ENCODE peak calls at places on chromosomes 13 and 19, in seven cellular contexts. One of them, this sample, is unnamed. For H3K36me3, the result is how much of the 10 kb centered on the place peaks cover.

GRCh38 chr13:107883561-107884175 is 331.7 kb downstream of the LIG4 start:
- DNase-seq in ascending aorta: no peak
- DNase-seq in uterus: no peak
- DNase-seq in psoas muscle: no peak
- DNase-seq in tibial nerve: no peak
- DNase-seq in kidney: no peak
- DNase-seq in thoracic aorta: no peak
- DNase-seq in this sample: no peak

GRCh38 chr13:32432856-32433255 is 4.9 kb upstream of the N4BP2L1 start:
- DNase-seq in ascending aorta: no peak
- DNase-seq in uterus: no peak
- DNase-seq in psoas muscle: no peak
- DNase-seq in tibial nerve: no peak
- DNase-seq in kidney: no peak
- DNase-seq in thoracic aorta: no peak
- DNase-seq in this sample: no peak

GRCh38 chr19:35040826-35041547 is 534 bp upstream of the HPN start:
- DNase-seq in ascending aorta: peak
- DNase-seq in uterus: peak
- DNase-seq in psoas muscle: peak
- DNase-seq in tibial nerve: peak
- DNase-seq in kidney: peak
- DNase-seq in thoracic aorta: peak
- DNase-seq in this sample: no peak

GRCh38 chr13:33846306-33847062 is 28.5 kb downstream of the RFC3 start:
- DNase-seq in ascending aorta: no peak
- DNase-seq in uterus: no peak
- DNase-seq in psoas muscle: no peak
- DNase-seq in tibial nerve: no peak
- DNase-seq in kidney: no peak
- DNase-seq in thoracic aorta: no peak
- DNase-seq in this sample: no peak

GRCh38 chr13:50842711-50843255 is 709 bp downstream of the DLEU7 start:
- DNase-seq in ascending aorta: no peak
- DNase-seq in uterus: no peak
- DNase-seq in psoas muscle: peak
- DNase-seq in tibial nerve: no peak
- DNase-seq in kidney: no peak
- DNase-seq in thoracic aorta: no peak
- DNase-seq in this sample: no peak

GRCh38 chr19:10388957-10389356 is 8.6 kb upstream of the TYK2 start:
- DNase-seq in ascending aorta: no peak
- DNase-seq in uterus: peak
- DNase-seq in psoas muscle: peak
- DNase-seq in tibial nerve: peak
- DNase-seq in kidney: peak
- DNase-seq in thoracic aorta: peak
- DNase-seq in this sample: no peak

GRCh38 chr19:29837448-29837961 is 25.7 kb downstream of the CCNE1 start:
- DNase-seq in ascending aorta: no peak
- DNase-seq in uterus: no peak
- DNase-seq in psoas muscle: peak
- DNase-seq in tibial nerve: no peak
- DNase-seq in kidney: no peak
- DNase-seq in thoracic aorta: no peak
- DNase-seq in this sample: no peak

GRCh38 chr13:78606471-78607408 is 3.4 kb upstream of the POU4F1 start:
- DNase-seq in ascending aorta: no peak
- DNase-seq in uterus: no peak
- DNase-seq in psoas muscle: no peak
- DNase-seq in tibial nerve: no peak
- DNase-seq in kidney: no peak
- DNase-seq in thoracic aorta: no peak
- DNase-seq in this sample: no peak

GRCh38 chr19:6685962-6686627 is 16.1 kb upstream of the TNFSF14 start:
- DNase-seq in ascending aorta: no peak
- DNase-seq in uterus: no peak
- DNase-seq in psoas muscle: no peak
- DNase-seq in tibial nerve: no peak
- DNase-seq in kidney: peak
- DNase-seq in thoracic aorta: no peak
- DNase-seq in this sample: no peak

GRCh38 chr13:77457989-77458388 is 77.5 kb upstream of the SCEL start:
- DNase-seq in ascending aorta: no peak
- DNase-seq in uterus: no peak
- DNase-seq in psoas muscle: no peak
- DNase-seq in tibial nerve: no peak
- DNase-seq in kidney: no peak
- DNase-seq in thoracic aorta: no peak
- DNase-seq in this sample: no peak

GRCh38 chr13:94129490-94129894 is 350.0 kb downstream of the DCT start:
- DNase-seq in ascending aorta: no peak
- DNase-seq in uterus: no peak
- DNase-seq in psoas muscle: no peak
- DNase-seq in tibial nerve: no peak
- DNase-seq in kidney: no peak
- DNase-seq in thoracic aorta: no peak
- DNase-seq in this sample: no peak

GRCh38 chr13:55087085-55087484 is 2053.6 kb upstream of the PRR20A start:
- DNase-seq in ascending aorta: no peak
- DNase-seq in uterus: no peak
- DNase-seq in psoas muscle: no peak
- DNase-seq in tibial nerve: no peak
- DNase-seq in kidney: no peak
- DNase-seq in thoracic aorta: no peak
- DNase-seq in this sample: no peak

GRCh38 chr13:113897161-113897560 is 33.3 kb upstream of the GAS6 start:
- DNase-seq in ascending aorta: no peak
- DNase-seq in uterus: peak
- DNase-seq in psoas muscle: no peak
- DNase-seq in tibial nerve: no peak
- DNase-seq in kidney: no peak
- DNase-seq in thoracic aorta: no peak
- DNase-seq in this sample: peak

GRCh38 chr13:110525328-110526319 is 35.9 kb downstream of the RAB20 start:
- DNase-seq in ascending aorta: no peak
- DNase-seq in uterus: no peak
- DNase-seq in psoas muscle: no peak
- DNase-seq in tibial nerve: no peak
- DNase-seq in kidney: peak
- DNase-seq in thoracic aorta: no peak
- DNase-seq in this sample: no peak

GRCh38 chr13:108963846-108964600 is 334.6 kb downstream of the MYO16 start:
- DNase-seq in ascending aorta: no peak
- DNase-seq in uterus: no peak
- DNase-seq in psoas muscle: no peak
- DNase-seq in tibial nerve: no peak
- DNase-seq in kidney: no peak
- DNase-seq in thoracic aorta: no peak
- DNase-seq in this sample: no peak

GRCh38 chr13:51645154-51645650 is 60.9 kb downstream of the WDFY2 start:
- DNase-seq in ascending aorta: no peak
- DNase-seq in uterus: no peak
- DNase-seq in psoas muscle: no peak
- DNase-seq in tibial nerve: no peak
- DNase-seq in kidney: no peak
- DNase-seq in thoracic aorta: no peak
- DNase-seq in this sample: peak

GRCh38 chr19:12265921-12266704 is 28.6 kb downstream of the ZNF44 start:
- DNase-seq in ascending aorta: no peak
- DNase-seq in uterus: no peak
- DNase-seq in psoas muscle: no peak
- DNase-seq in tibial nerve: no peak
- DNase-seq in kidney: peak
- DNase-seq in thoracic aorta: no peak
- DNase-seq in this sample: no peak

GRCh38 chr13:19587635-19588300 is 26.4 kb upstream of the TPTE2 start:
- DNase-seq in ascending aorta: no peak
- DNase-seq in uterus: no peak
- DNase-seq in psoas muscle: no peak
- DNase-seq in tibial nerve: no peak
- DNase-seq in kidney: no peak
- DNase-seq in thoracic aorta: no peak
- DNase-seq in this sample: no peak

GRCh38 chr13:71644579-71644978 is 222.4 kb downstream of the DACH1 start:
- DNase-seq in ascending aorta: no peak
- DNase-seq in uterus: no peak
- DNase-seq in psoas muscle: no peak
- DNase-seq in tibial nerve: no peak
- DNase-seq in kidney: no peak
- DNase-seq in thoracic aorta: no peak
- DNase-seq in this sample: no peak

GRCh38 chr19:44757735-44758505 is 9.4 kb downstream of the BCL3 start:
- DNase-seq in ascending aorta: no peak
- DNase-seq in uterus: peak
- DNase-seq in psoas muscle: peak
- DNase-seq in tibial nerve: peak
- DNase-seq in kidney: peak
- DNase-seq in thoracic aorta: no peak
- DNase-seq in this sample: no peak

GRCh38 chr19:3154957-3155736 is 19.3 kb downstream of the GNA15 start:
- DNase-seq in ascending aorta: peak
- DNase-seq in uterus: peak
- DNase-seq in psoas muscle: peak
- DNase-seq in tibial nerve: no peak
- DNase-seq in kidney: peak
- DNase-seq in thoracic aorta: peak
- DNase-seq in this sample: peak

GRCh38 chr13:28037399-28037798 is 48.9 kb upstream of the URAD start:
- DNase-seq in ascending aorta: no peak
- DNase-seq in uterus: no peak
- DNase-seq in psoas muscle: no peak
- DNase-seq in tibial nerve: no peak
- DNase-seq in kidney: no peak
- DNase-seq in thoracic aorta: no peak
- DNase-seq in this sample: no peak

GRCh38 chr13:24605923-24606372 is 74.3 kb upstream of the ATP12A start:
- DNase-seq in ascending aorta: no peak
- DNase-seq in uterus: no peak
- DNase-seq in psoas muscle: no peak
- DNase-seq in tibial nerve: no peak
- DNase-seq in kidney: no peak
- DNase-seq in thoracic aorta: no peak
- DNase-seq in this sample: no peak
- TF ChIP-seq CTCF in ascending aorta: no peak
- TF ChIP-seq CTCF in uterus: no peak
- TF ChIP-seq CTCF in psoas muscle: no peak
- TF ChIP-seq CTCF in tibial nerve: no peak
- TF ChIP-seq CTCF in kidney: no peak
- TF ChIP-seq CTCF in thoracic aorta: no peak
- TF ChIP-seq CTCF in this sample: peak

GRCh38 chr19:50678323-50678722 is 29.1 kb downstream of the C19orf81 start:
- DNase-seq in ascending aorta: no peak
- DNase-seq in uterus: no peak
- DNase-seq in psoas muscle: no peak
- DNase-seq in tibial nerve: no peak
- DNase-seq in kidney: no peak
- DNase-seq in thoracic aorta: no peak
- DNase-seq in this sample: no peak
- H3K36me3 ChIP-seq in ascending aorta: under half
- H3K36me3 ChIP-seq in uterus: under half
- H3K36me3 ChIP-seq in psoas muscle: under half
- H3K36me3 ChIP-seq in tibial nerve: under half
- H3K36me3 ChIP-seq in kidney: under half
- H3K36me3 ChIP-seq in thoracic aorta: under half
- H3K36me3 ChIP-seq in this sample: under half

DNA sequence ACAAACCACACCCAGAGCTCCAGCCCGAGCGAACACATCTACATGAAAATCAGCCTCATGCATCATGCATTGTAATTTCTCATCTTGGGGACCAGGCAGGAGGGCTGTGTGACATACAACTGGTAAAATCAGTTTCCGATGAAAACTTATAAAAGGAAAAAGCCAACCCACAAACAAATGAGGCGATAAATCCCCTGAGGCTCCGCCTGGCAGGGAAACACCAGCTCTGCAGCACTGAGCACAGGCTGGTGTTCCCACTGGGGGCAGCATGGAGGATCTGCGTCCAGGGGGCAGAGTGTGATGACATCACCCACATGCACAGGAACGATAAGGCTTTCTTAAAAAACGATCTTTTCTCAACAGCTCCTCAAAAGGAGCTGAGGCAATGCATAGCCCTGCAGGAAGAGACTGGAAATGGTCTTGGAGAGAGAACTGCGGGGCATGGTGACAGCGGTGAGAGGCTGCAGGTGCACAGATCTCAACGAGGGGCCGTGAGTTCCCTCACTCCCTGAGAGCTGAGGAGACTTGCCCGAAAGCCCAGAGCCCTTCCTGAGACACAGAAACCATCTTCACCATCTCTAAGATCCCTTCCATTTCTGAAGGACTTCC is 24.6 kb downstream of the SH3GL1 start:
- DNase-seq in ascending aorta: no peak
- DNase-seq in uterus: peak
- DNase-seq in psoas muscle: no peak
- DNase-seq in tibial nerve: no peak
- DNase-seq in kidney: no peak
- DNase-seq in thoracic aorta: no peak
- DNase-seq in this sample: no peak
- H3K4me3 ChIP-seq in ascending aorta: peak
- H3K4me3 ChIP-seq in uterus: no peak
- H3K4me3 ChIP-seq in psoas muscle: peak
- H3K4me3 ChIP-seq in tibial nerve: no peak
- H3K4me3 ChIP-seq in kidney: no peak
- H3K4me3 ChIP-seq in thoracic aorta: peak
- H3K4me3 ChIP-seq in this sample: no peak

GRCh38 chr13:43916828-43917227 is 37.1 kb downstream of the LACC1 start:
- DNase-seq in ascending aorta: no peak
- DNase-seq in uterus: no peak
- DNase-seq in psoas muscle: no peak
- DNase-seq in tibial nerve: no peak
- DNase-seq in kidney: no peak
- DNase-seq in thoracic aorta: no peak
- DNase-seq in this sample: no peak

GRCh38 chr13:43911871-43912270 is 32.2 kb downstream of the LACC1 start:
- DNase-seq in ascending aorta: no peak
- DNase-seq in uterus: no peak
- DNase-seq in psoas muscle: no peak
- DNase-seq in tibial nerve: no peak
- DNase-seq in kidney: no peak
- DNase-seq in thoracic aorta: no peak
- DNase-seq in this sample: no peak

GRCh38 chr13:43908156-43909126 is 28.7 kb downstream of the LACC1 start:
- DNase-seq in ascending aorta: no peak
- DNase-seq in uterus: no peak
- DNase-seq in psoas muscle: no peak
- DNase-seq in tibial nerve: no peak
- DNase-seq in kidney: no peak
- DNase-seq in thoracic aorta: no peak
- DNase-seq in this sample: no peak

GRCh38 chr13:43915451-43915850 is 35.7 kb downstream of the LACC1 start:
- DNase-seq in ascending aorta: no peak
- DNase-seq in uterus: no peak
- DNase-seq in psoas muscle: no peak
- DNase-seq in tibial nerve: no peak
- DNase-seq in kidney: no peak
- DNase-seq in thoracic aorta: no peak
- DNase-seq in this sample: no peak

DNA sequence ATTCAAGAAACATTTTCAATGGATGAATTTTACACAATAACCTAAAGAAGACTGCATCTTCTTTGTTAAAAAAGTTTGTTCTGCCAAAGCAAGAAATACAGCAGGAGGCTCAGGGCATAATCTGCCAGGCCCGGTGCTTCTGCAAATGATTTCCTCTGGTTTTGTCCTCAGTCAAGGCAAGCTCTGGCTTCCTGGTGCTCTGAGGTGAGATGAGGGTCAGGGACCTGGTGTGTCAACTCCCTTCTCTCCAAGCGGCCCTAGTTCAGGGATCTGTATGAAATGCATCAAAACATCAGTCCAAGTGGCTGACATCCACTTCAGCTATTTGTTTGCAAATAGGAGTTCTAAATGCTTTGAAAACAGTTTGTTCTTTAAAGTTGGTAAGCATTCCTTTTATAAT is 31.6 kb downstream of the LACC1 start:
- DNase-seq in ascending aorta: no peak
- DNase-seq in uterus: no peak
- DNase-seq in psoas muscle: no peak
- DNase-seq in tibial nerve: no peak
- DNase-seq in kidney: no peak
- DNase-seq in thoracic aorta: no peak
- DNase-seq in this sample: no peak
- TF ChIP-seq CTCF in ascending aorta: no peak
- TF ChIP-seq CTCF in uterus: no peak
- TF ChIP-seq CTCF in psoas muscle: no peak
- TF ChIP-seq CTCF in tibial nerve: no peak
- TF ChIP-seq CTCF in kidney: no peak
- TF ChIP-seq CTCF in thoracic aorta: no peak
- TF ChIP-seq CTCF in this sample: no peak

This sample was measured in BJ.